ENCODE peak calls at places on chromosomes 13 and 19, in nine cellular contexts. P is stimulated activated CD4-positive, alpha-beta T cell treated with anti-CD3 and anti-CD28 coated beads, Interleukin-1b, Interleukin-23, amount 100 ng/mL, for 24 hours; Z is activated CD4-positive, alpha-beta T cell treated with anti-CD3 and anti-CD28 coated beads for 48 hours; M is mucosa of descending colon; C is anterior cingulate cortex; V is ELF-1; J is NCI-H2107; Q is nucleus accumbens; K is LoVo. N is an unnamed sample.

GRCh38 chr19:40576181-40576584 is 490 bp upstream of the SHKBP1 start:
- DNase-seq in C (no peak), V (peak), J (no peak), Z (peak), K (no peak), Q (no peak), P (no peak), M (peak), N (no peak)

GRCh38 chr19:56874530-56874929 is 34.0 kb upstream of the PEG3 start:
- DNase-seq in Q (no peak), C (no peak), M (no peak), J (no peak), P (no peak), V (no peak), Z (no peak), K (no peak), N (no peak)

GRCh38 chr19:4676955-4677731 is 7.0 kb upstream of the MYDGF start:
- DNase-seq in Q (no peak), Z (peak), K (no peak), M (peak), C (peak), J (no peak), P (no peak), V (peak), N (peak)

GRCh38 chr13:28001837-28002473 is 13.5 kb upstream of the URAD start:
- DNase-seq in V (no peak), P (no peak), M (no peak), K (no peak), Z (no peak), C (no peak), Q (no peak), J (no peak), N (no peak)

GRCh38 chr19:19775891-19776205 is 42.9 kb upstream of the ZNF14 start:
- DNase-seq in P (no peak), K (no peak), M (no peak), C (no peak), Q (no peak), V (no peak), Z (no peak), J (no peak), N (no peak)

GRCh38 chr13:30797847-30798246 is 62.5 kb downstream of the ALOX5AP start:
- DNase-seq in K (no peak), P (no peak), M (no peak), Z (no peak), V (no peak), Q (no peak), C (no peak), J (no peak), N (no peak)

GRCh38 chr13:113976711-113977684 is 3.1 kb upstream of the C13orf46 start:
- DNase-seq in J (no peak), C (no peak), Z (no peak), K (peak), M (no peak), V (no peak), P (no peak), Q (no peak), N (peak)

GRCh38 chr13:100428966-100429365 is 159.6 kb downstream of the GGACT start:
- DNase-seq in V (no peak), Z (no peak), Q (no peak), P (no peak), C (no peak), M (no peak), K (no peak), J (no peak), N (no peak)

GRCh38 chr13:27011661-27012060 is 159.9 kb downstream of the USP12 start:
- DNase-seq in Z (no peak), V (no peak), M (no peak), J (no peak), P (no peak), Q (no peak), K (no peak), C (no peak), N (no peak)

GRCh38 chr19:44202470-44202869 is 9.9 kb upstream of the ZNF227 start:
- DNase-seq in P (no peak), J (no peak), C (no peak), Q (no peak), V (no peak), Z (no peak), M (no peak), K (no peak), N (no peak)

GRCh38 chr19:52237197-52237596 is 32.2 kb upstream of the ZNF766 start:
- DNase-seq in J (no peak), V (no peak), P (no peak), K (no peak), M (no peak), Q (no peak), Z (no peak), C (no peak), N (no peak)

N was measured in T47D.